ENCODE peak calls at places on chromosomes 13 and 19, in eight cellular contexts. O is colonic mucosa, D is bronchial epithelial cell, P is heart left ventricle, F is tibial artery, C is lower lobe of right lung, L is kidney epithelial cell, A is transverse colon. M is an unnamed sample. For H3K36me3, the result is how much of the 10 kb centered on the place peaks cover.

GRCh38 chr13:43326100-43326499 is 302.7 kb downstream of the DNAJC15 start:
- DNase-seq in C (no peak), L (no peak), F (no peak), A (no peak), P (no peak), D (no peak), O (no peak), M (no peak)

GRCh38 chr13:81406639-81407292 is 1065.8 kb upstream of the SPRY2 start:
- DNase-seq in O (no peak), L (no peak), C (no peak), D (no peak), P (no peak), A (no peak), F (no peak), M (no peak)

GRCh38 chr13:26017196-26017921 is 34.5 kb downstream of the SHISA2 start:
- DNase-seq in C (peak), D (no peak), A (no peak), O (no peak), F (no peak), P (no peak), L (no peak), M (no peak)

GRCh38 chr13:85405316-85405897 is 393.8 kb downstream of the SLITRK6 start:
- DNase-seq in L (no peak), O (no peak), C (no peak), A (no peak), P (no peak), F (no peak), D (no peak), M (no peak)

GRCh38 chr19:14768001-14768400 is 10.4 kb downstream of the ADGRE2 start:
- DNase-seq in D (no peak), O (no peak), C (peak), A (no peak), F (no peak), P (no peak), L (no peak), M (no peak)

GRCh38 chr13:98468352-98468751 is 108.6 kb downstream of the STK24 start:
- DNase-seq in P (no peak), D (no peak), A (no peak), F (peak), L (no peak), C (no peak), O (no peak), M (no peak)

GRCh38 chr19:45016388-45017314 is 15.4 kb downstream of the RELB start:
- DNase-seq in A (peak), L (no peak), C (no peak), D (peak), P (peak), O (peak), F (peak), M (peak)

GRCh38 chr13:113187263-113187669 is 21.2 kb downstream of the PCID2 start:
- DNase-seq in L (peak), A (peak), C (no peak), P (peak), F (peak), O (peak), D (peak), M (peak)

GRCh38 chr19:3073931-3074595 is 11.8 kb upstream of the TLE5 start:
- DNase-seq in F (peak), O (no peak), C (no peak), A (peak), L (no peak), D (no peak), P (no peak), M (no peak)

GRCh38 chr13:112741185-112741755 is 51.4 kb downstream of the ATP11A start:
- DNase-seq in L (no peak), A (no peak), D (no peak), P (no peak), C (no peak), O (no peak), F (no peak), M (no peak)

GRCh38 chr13:53782400-53783030 is 753.9 kb downstream of the OLFM4 start:
- DNase-seq in O (peak), C (no peak), F (no peak), L (peak), A (no peak), P (peak), D (peak), M (no peak)

GRCh38 chr19:30799854-30800755 is 427.9 kb downstream of the ZNF536 start:
- DNase-seq in D (peak), O (peak), A (peak), F (no peak), L (no peak), P (peak), C (peak), M (no peak)

GRCh38 chr19:35220315-35220921 is 8.1 kb downstream of the FAM187B start:
- DNase-seq in C (no peak), D (no peak), O (no peak), L (no peak), A (no peak), F (no peak), P (no peak), M (no peak)

GRCh38 chr13:60230593-60230992 is 66.9 kb upstream of the DIAPH3 start:
- DNase-seq in A (no peak), F (no peak), L (no peak), P (no peak), D (no peak), C (no peak), O (no peak), M (no peak)

GRCh38 chr19:18153555-18154134 is 682 bp downstream of the PIK3R2 start:
- DNase-seq in O (no peak), A (peak), D (no peak), C (peak), L (no peak), P (no peak), F (no peak), M (no peak)

GRCh38 chr19:49422407-49423277 is 599 bp downstream of the PTH2 start:
- DNase-seq in F (no peak), A (no peak), O (peak), L (no peak), D (no peak), P (no peak), C (no peak), M (no peak)

GRCh38 chr13:33184530-33184929 is 101.0 kb downstream of the STARD13 start:
- DNase-seq in D (no peak), L (no peak), A (no peak), F (no peak), C (no peak), P (no peak), O (no peak), M (no peak)

GRCh38 chr19:3365447-3366103 is 808 bp upstream of the NFIC start:
- DNase-seq in A (peak), L (no peak), D (no peak), O (peak), F (peak), P (peak), C (peak), M (no peak)

GRCh38 chr19:848457-848921 is 3.6 kb upstream of the ELANE start:
- DNase-seq in L (no peak), A (no peak), C (no peak), F (no peak), O (no peak), D (no peak), P (no peak), M (no peak)

DNA sequence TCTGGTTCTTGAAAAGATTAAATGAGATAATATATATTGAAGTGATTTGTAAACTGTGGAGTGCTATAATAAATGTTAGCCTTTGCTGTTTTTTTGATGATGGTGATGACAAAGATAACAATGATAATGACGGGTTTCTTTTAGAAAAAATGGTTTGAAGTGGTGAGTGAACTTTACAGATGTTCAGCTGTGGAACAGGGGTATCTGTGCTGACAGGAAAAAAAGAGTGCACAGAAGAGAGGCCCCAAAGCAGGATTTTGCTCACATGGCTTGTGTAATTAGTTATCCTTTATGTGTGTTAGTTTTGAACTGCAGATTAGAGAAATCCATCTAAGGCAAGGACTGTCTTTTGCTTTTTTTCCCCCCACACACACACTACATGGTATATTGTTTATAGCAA is 119.2 kb downstream of the CYSLTR2 start:
- DNase-seq in O (no peak), L (no peak), F (no peak), A (no peak), D (no peak), C (no peak), P (no peak), M (no peak)
- TF ChIP-seq CTCF in O (no peak), L (no peak), F (no peak), A (no peak), D (no peak), C (no peak), P (no peak), M (no peak)

GRCh38 chr19:57974434-57974833 is at the start of gene C19orf18:
- DNase-seq in O (no peak), P (no peak), L (no peak), F (no peak), D (no peak), C (no peak), A (no peak), M (no peak)

GRCh38 chr19:57978586-57979289 is 4.4 kb upstream of the C19orf18 start:
- DNase-seq in F (no peak), P (no peak), A (no peak), O (no peak), C (no peak), L (no peak), D (peak), M (no peak)
- H3K4me3 ChIP-seq in F (no peak), P (no peak), A (no peak), O (no peak), C (no peak), L (no peak), D (no peak), M (no peak)

DNA sequence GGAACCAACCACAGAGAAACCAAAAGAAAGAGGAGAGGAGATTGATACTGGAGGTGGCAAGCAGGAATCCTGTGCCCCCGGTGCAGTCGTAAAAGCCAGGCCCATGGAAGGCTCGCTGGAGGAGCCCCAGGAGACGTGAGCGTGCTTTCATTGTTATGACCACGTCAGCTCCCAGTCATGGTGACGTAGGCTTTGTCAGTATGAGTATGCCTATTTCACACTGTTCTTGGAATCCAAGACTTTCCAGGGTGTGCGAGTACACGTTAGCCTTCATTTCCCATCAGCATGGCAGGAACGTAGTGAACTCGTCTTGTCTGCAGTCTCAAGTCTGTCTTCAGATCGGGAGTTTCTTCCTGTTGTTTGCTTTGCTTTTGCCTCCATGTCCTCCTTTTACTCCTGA is 15.4 kb upstream of the CHAMP1 start:
- DNase-seq in D (no peak), C (no peak), A (no peak), O (no peak), L (no peak), P (no peak), F (no peak), M (no peak)
- H3K36me3 ChIP-seq in D (under half), C (half or more), A (under half), O (under half), L (under half), P (under half), F (half or more), M (under half)

GRCh38 chr19:2061936-2062729 is 11.1 kb upstream of the MKNK2 start:
- DNase-seq in L (no peak), D (no peak), A (no peak), O (peak), C (no peak), F (no peak), P (no peak), M (no peak)
- TF ChIP-seq CTCF in L (no peak), D (no peak), A (peak), O (no peak), C (no peak), F (no peak), P (no peak), M (no peak)